ENCODE peak calls at places on chromosomes 1 and 21, in four cellular contexts. K is Calu3, U is colonic mucosa, B is GM12864. T is an unnamed sample.

GRCh38 chr1:118337346-118337745 is 152.3 kb upstream of the SPAG17 start:
- DNase-seq in U (no peak), K (no peak), B (no peak), T (no peak)

GRCh38 chr1:245765241-245766000 is 610.6 kb downstream of the KIF26B start:
- DNase-seq in B (no peak), U (no peak), K (no peak), T (no peak)

GRCh38 chr1:80054129-80054528 is 1047.6 kb upstream of the ADGRL4 start:
- DNase-seq in B (no peak), K (no peak), U (peak; percentile 18), T (peak; percentile 96)

GRCh38 chr1:116501870-116502244 is 69.0 kb downstream of the CD58 start:
- DNase-seq in B (no peak), U (no peak), K (no peak), T (no peak)

GRCh38 chr1:215156232-215156631 is 73.7 kb downstream of the KCNK2 start:
- DNase-seq in B (no peak), K (no peak), U (no peak), T (no peak)

GRCh38 chr21:32779983-32780382 is 8.4 kb upstream of the PAXBP1 start:
- DNase-seq in K (no peak), U (no peak), B (peak; percentile 24), T (no peak)

GRCh38 chr21:29181799-29182470 is 51.5 kb downstream of the MAP3K7CL start:
- DNase-seq in U (no peak), B (no peak), K (no peak), T (peak; percentile 49)

GRCh38 chr1:150259758-150260669 is 2.4 kb downstream of the CA14 start:
- DNase-seq in K (peak; percentile 63), U (peak; percentile 80), B (no peak), T (no peak)

GRCh38 chr1:234237416-234237815 is 135.8 kb upstream of the COA6 start:
- DNase-seq in B (no peak), K (no peak), U (no peak), T (no peak)

GRCh38 chr1:55310517-55310927 is 95.4 kb upstream of the USP24 start:
- DNase-seq in U (no peak), B (no peak), K (no peak), T (peak; percentile 81)

GRCh38 chr21:40829308-40829707 is 17.6 kb downstream of the DSCAM start:
- DNase-seq in K (no peak), B (no peak), U (no peak), T (no peak)

GRCh38 chr1:36225298-36225899 is 1.2 kb downstream of the THRAP3 start:
- DNase-seq in K (no peak), B (no peak), U (no peak), T (no peak)

GRCh38 chr1:211938473-211939080 is 96.8 kb downstream of the INTS7 start:
- DNase-seq in U (no peak), K (no peak), B (peak; percentile 57), T (no peak)

GRCh38 chr1:218521414-218522169 is 176.5 kb downstream of the TGFB2 start:
- DNase-seq in K (peak; percentile 54), B (peak; percentile 4), U (peak; percentile 50), T (no peak)